ENCODE peak calls at places on chromosomes 11 and 22, in six cellular contexts. J is fibroblast of villous mesenchyme, T is mammary epithelial cell, F is AG10803, K is HCT116, Z is left ventricle myocardium inferior. B is an unnamed sample.

GRCh38 chr11:82775736-82776346 is 42.2 kb upstream of the FAM181B start:
- DNase-seq in J (peak), T (peak), F (peak), K (peak), Z (no peak), B (peak)

GRCh38 chr11:6931146-6931713 is 5.0 kb downstream of the ZNF215 start:
- DNase-seq in J (peak), T (peak), F (peak), K (no peak), Z (no peak), B (no peak)

GRCh38 chr11:131465746-131466145 is 95.3 kb downstream of the NTM start:
- DNase-seq in J (no peak), T (no peak), F (no peak), K (no peak), Z (no peak), B (no peak)

GRCh38 chr11:70201876-70202861 is 927 bp upstream of the FADD start:
- DNase-seq in J (peak), T (no peak), F (peak), K (no peak), Z (no peak), B (no peak)

GRCh38 chr22:20977516-20978170 is 4.5 kb upstream of the LZTR1 start:
- DNase-seq in J (no peak), T (no peak), F (no peak), K (no peak), Z (no peak), B (no peak)

GRCh38 chr22:39820266-39820665 is 73.3 kb downstream of the ENTHD1 start:
- DNase-seq in J (peak), T (peak), F (peak), K (peak), Z (no peak), B (peak)

GRCh38 chr11:107017433-107018227 is 646 bp downstream of the GUCY1A2 start:
- DNase-seq in J (peak), T (no peak), F (peak), K (no peak), Z (peak), B (peak)

GRCh38 chr11:86484164-86484794 is 109.6 kb downstream of the CCDC81 start:
- DNase-seq in J (peak), T (peak), F (peak), K (peak), Z (peak), B (peak)

GRCh38 chr11:81007046-81007445 is 1566.2 kb upstream of the TENM4 start:
- DNase-seq in J (peak), T (no peak), F (peak), K (no peak), Z (no peak), B (peak)

GRCh38 chr11:59135648-59136461 is 6.8 kb upstream of the FAM111A start:
- DNase-seq in J (peak), T (peak), F (peak), K (peak), Z (peak), B (peak)

GRCh38 chr11:134276396-134277175 is 407 bp downstream of the GLB1L3 start:
- DNase-seq in J (no peak), T (no peak), F (no peak), K (no peak), Z (no peak), B (no peak)

GRCh38 chr11:134273317-134273712 is 2.9 kb upstream of the GLB1L3 start:
- DNase-seq in J (no peak), T (no peak), F (no peak), K (no peak), Z (no peak), B (no peak)

GRCh38 chr11:134275534-134276395 is at the start of gene GLB1L3:
- DNase-seq in J (no peak), T (peak), F (peak), K (no peak), Z (no peak), B (peak)

GRCh38 chr11:134277176-134278001 is 1.2 kb downstream of the GLB1L3 start:
- DNase-seq in J (no peak), T (no peak), F (no peak), K (no peak), Z (no peak), B (peak)

GRCh38 chr11:134275188-134275533 is 1.0 kb upstream of the GLB1L3 start:
- DNase-seq in J (no peak), T (no peak), F (no peak), K (no peak), Z (no peak), B (no peak)
- H3K4me3 ChIP-seq in J (no peak), T (peak), F (no peak), K (no peak), Z (no peak), B (peak)

DNA sequence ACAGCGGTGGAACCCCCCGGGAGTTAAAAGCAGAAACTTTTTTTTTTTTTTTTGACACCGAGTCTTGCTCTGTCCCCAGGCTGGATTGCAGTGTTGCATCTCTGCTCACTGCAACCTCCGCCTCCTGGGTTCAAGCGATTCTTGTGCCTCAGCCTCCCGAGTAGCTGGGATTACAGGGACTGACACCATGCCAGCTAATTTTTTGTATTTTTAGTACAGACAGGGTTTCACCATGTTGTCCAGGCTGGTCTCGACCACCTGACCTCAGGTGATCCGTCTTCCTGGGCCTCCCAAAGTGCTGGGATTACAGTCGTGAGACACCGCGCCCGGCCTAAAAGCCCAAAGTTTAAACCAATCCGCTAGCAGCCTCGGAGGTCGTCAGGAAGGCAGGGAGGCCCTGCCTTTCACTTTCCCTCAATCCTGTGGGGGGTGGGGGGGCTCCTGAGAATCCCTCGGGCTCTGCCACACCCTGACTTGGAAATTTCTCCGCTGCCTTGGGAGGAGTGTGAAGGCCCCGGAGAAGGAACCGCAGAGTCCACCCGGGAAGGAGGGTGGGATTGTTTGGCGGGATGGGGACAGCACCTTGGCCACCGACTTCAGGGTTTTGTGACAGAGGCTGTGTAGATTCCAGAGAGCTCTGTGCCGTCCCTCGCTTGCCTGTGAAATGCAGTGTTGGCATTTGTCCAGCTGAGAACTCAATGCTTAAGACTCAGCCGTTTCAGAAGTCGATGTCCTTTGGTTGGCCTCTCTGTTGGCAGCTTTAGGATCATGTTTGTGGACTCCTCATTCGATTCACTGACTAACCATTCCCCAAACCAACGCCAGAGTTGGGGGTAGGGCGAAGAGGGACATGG is 1.0 kb downstream of the ARHGAP8 start:
- DNase-seq in J (peak), T (peak), F (peak), K (no peak), Z (no peak), B (peak)
- H3K4me3 ChIP-seq in J (peak), T (peak), F (no peak), K (peak), Z (no peak), B (peak)

GRCh38 chr11:46332093-46332567 is 15.1 kb upstream of the DGKZ start:
- DNase-seq in J (no peak), T (no peak), F (no peak), K (no peak), Z (no peak), B (no peak)
- H3K4me3 ChIP-seq in J (no peak), T (no peak), F (no peak), K (no peak), Z (peak), B (no peak)

GRCh38 chr22:29308791-29309262 is 2.4 kb downstream of the GAS2L1 start:
- DNase-seq in J (peak), T (peak), F (peak), K (no peak), Z (no peak), B (peak)
- H3K4me3 ChIP-seq in J (peak), T (peak), F (peak), K (no peak), Z (peak), B (no peak)

DNA sequence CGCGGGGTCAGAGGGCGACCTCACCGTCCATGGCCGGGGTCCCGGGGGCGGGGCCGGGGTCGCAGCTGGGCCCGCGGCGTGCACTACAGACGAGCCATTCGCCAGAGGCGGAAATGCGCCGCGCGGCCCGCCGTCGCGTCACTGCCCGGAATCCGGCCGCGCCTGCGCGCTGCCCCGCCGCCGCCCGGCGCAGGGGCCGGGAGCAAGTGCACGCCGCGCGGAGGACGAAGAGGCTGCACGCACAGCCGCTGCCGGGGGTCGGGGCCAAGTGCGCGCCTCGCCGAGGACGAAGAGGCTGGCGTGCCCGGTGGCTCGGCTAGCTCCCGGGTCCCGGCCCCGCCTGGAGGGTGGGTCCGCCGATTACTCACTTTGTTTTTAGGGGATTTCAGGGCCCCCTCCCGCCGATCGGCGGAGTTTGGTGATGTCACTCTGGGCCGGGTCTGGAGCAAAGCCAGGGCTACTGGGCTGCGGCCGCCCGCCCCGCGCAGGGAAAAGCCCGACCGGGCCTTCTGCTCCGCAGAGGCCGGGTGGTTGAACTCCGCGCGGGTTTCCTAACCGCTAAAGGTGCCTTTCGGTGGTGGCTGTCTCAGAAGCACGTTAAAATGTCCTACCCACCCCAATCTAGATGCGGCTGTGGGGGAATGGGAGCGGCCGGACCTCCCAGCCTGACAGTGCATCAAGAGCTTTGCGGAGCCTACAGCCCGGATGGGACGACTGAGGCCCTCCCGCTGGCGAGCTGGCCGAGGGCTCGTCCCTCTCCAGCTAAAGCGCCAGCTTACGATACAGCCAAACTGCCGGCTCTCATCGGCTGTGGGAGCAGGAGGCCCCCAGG is at the start of gene RELA:
- DNase-seq in J (peak), T (peak), F (peak), K (peak), Z (peak), B (peak)
- H3K4me3 ChIP-seq in J (peak), T (peak), F (peak), K (peak), Z (peak), B (peak)

GRCh38 chr11:77473801-77474508 is at the start of gene PAK1:
- DNase-seq in J (peak), T (peak), F (peak), K (peak), Z (peak), B (peak)
- H3K4me3 ChIP-seq in J (peak), T (peak), F (peak), K (peak), Z (peak), B (peak)

GRCh38 chr22:38505595-38506117 is 455 bp downstream of the DDX17 start:
- DNase-seq in J (peak), T (peak), F (peak), K (no peak), Z (peak), B (peak)

GRCh38 chr22:38504731-38505594 is 1.1 kb downstream of the DDX17 start:
- DNase-seq in J (peak), T (peak), F (peak), K (no peak), Z (peak), B (peak)

GRCh38 chr22:38506118-38506962 is at the start of gene DDX17:
- DNase-seq in J (peak), T (peak), F (peak), K (peak), Z (peak), B (peak)

GRCh38 chr22:38501797-38502672 is 4.1 kb downstream of the DDX17 start:
- DNase-seq in J (no peak), T (no peak), F (no peak), K (no peak), Z (no peak), B (no peak)

DNA sequence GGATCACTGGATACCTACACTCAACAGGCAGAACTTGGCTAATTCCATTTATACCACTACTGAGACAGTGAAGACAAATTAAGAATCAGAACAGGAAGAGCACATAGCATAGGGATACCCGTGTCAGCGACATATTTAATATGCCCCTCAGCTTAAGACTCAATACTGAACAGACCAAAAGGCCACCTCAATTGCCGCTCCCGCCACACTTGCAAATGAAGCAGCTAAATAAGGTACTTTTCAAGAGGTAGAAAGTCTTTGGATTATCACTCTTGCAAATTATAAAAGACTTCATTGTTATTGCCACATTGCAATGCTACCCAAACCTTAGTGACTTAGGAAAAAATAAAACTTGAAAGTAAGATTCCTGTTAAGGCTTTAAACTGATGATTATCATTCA is 3.1 kb downstream of the DDX17 start:
- DNase-seq in J (no peak), T (no peak), F (no peak), K (no peak), Z (no peak), B (no peak)
- H3K4me3 ChIP-seq in J (peak), T (peak), F (peak), K (no peak), Z (peak), B (peak)

GRCh38 chr22:31753005-31753633 is 700 bp upstream of the DEPDC5 start:
- DNase-seq in J (peak), T (no peak), F (no peak), K (no peak), Z (peak), B (peak)

GRCh38 chr22:31752096-31752847 is 1.5 kb upstream of the DEPDC5 start:
- DNase-seq in J (no peak), T (no peak), F (no peak), K (no peak), Z (no peak), B (no peak)

GRCh38 chr22:31753634-31754471 is at the start of gene DEPDC5:
- DNase-seq in J (peak), T (peak), F (peak), K (peak), Z (peak), B (peak)

GRCh38 chr22:31757265-31757664 is 3.4 kb downstream of the DEPDC5 start:
- DNase-seq in J (no peak), T (no peak), F (no peak), K (no peak), Z (no peak), B (no peak)

GRCh38 chr22:31754813-31755212 is 994 bp downstream of the DEPDC5 start:
- DNase-seq in J (no peak), T (no peak), F (no peak), K (no peak), Z (no peak), B (no peak)
- H3K4me3 ChIP-seq in J (peak), T (peak), F (peak), K (peak), Z (peak), B (peak)

GRCh38 chr11:75350743-75351540 is 519 bp downstream of the ARRB1 start:
- DNase-seq in J (peak), T (no peak), F (peak), K (no peak), Z (peak), B (peak)
- H3K4me3 ChIP-seq in J (peak), T (peak), F (peak), K (peak), Z (peak), B (peak)

B was measured in epithelial cell of esophagus.